ENCODE peak calls at places on chromosomes 7 and 10, in nine cellular contexts. K is mucosa of descending colon; S is activated naive CD8-positive, alpha-beta T cell treated with anti-CD3 and anti-CD28 coated beads for 36 hours; C is left cardiac atrium; M is NCI-H146; O is pulmonary artery endothelial cell; G is stimulated activated naive CD8-positive, alpha-beta T cell treated with anti-CD3 and anti-CD28 coated beads, Interleukin-15, Interleukin-2, amounts not matched to agents 100 U/mL and 50 U/mL, for 24 hours; U is T-helper 22 cell; R is posterior cingulate gyrus. V is an unnamed sample.

GRCh38 chr10:78349165-78349516 is 315.5 kb downstream of the RPS24 start:
- DNase-seq in K (no peak), S (no peak), C (no peak), M (no peak), O (no peak), G (no peak), U (no peak), R (no peak), V (peak; percentile 9)

GRCh38 chr7:154931906-154932305 is 71.0 kb downstream of the PAXIP1 start:
- DNase-seq in K (no peak), S (no peak), C (no peak), M (no peak), O (no peak), G (no peak), U (no peak), R (no peak), V (no peak)

GRCh38 chr10:46528675-46529615 is 27.5 kb downstream of the GPRIN2 start:
- DNase-seq in K (no peak), S (no peak), C (peak; percentile 13), M (no peak), O (no peak), G (peak; percentile 4), U (no peak), R (no peak), V (peak; percentile 11)

GRCh38 chr7:28662236-28662635 is 249.9 kb downstream of the CREB5 start:
- DNase-seq in K (no peak), S (peak; percentile 16), C (no peak), M (no peak), O (no peak), G (peak; percentile 18), U (no peak), R (no peak), V (no peak)

GRCh38 chr10:31808258-31809218 is 120.1 kb downstream of the ARHGAP12 start:
- DNase-seq in K (no peak), S (peak; percentile 6), C (peak; percentile 41), M (peak; percentile 3), O (peak; percentile 30), G (peak; percentile 4), U (no peak), R (no peak), V (peak; percentile 43)

GRCh38 chr10:99994801-99995200 is 14.9 kb downstream of the DNMBP start:
- DNase-seq in K (no peak), S (no peak), C (no peak), M (no peak), O (no peak), G (no peak), U (no peak), R (no peak), V (no peak)

GRCh38 chr10:13678444-13678843 is 91.7 kb downstream of the PRPF18 start:
- DNase-seq in K (no peak), S (no peak), C (no peak), M (no peak), O (no peak), G (no peak), U (no peak), R (no peak), V (no peak)

GRCh38 chr7:130292682-130293257 is at the start of gene CPA4:
- DNase-seq in K (no peak), S (no peak), C (peak; percentile 48), M (no peak), O (no peak), G (no peak), U (no peak), R (no peak), V (no peak)

GRCh38 chr7:137682596-137682995 is 164.2 kb downstream of the DGKI start:
- DNase-seq in K (no peak), S (no peak), C (no peak), M (no peak), O (no peak), G (no peak), U (no peak), R (no peak), V (peak; percentile 18)

GRCh38 chr10:82691211-82691610 is 816.2 kb downstream of the NRG3 start:
- DNase-seq in K (no peak), S (no peak), C (no peak), M (no peak), O (no peak), G (no peak), U (no peak), R (peak; percentile 30), V (no peak)

GRCh38 chr10:124671486-124672075 is 72.6 kb downstream of the FAM53B start:
- DNase-seq in K (no peak), S (no peak), C (peak; percentile 68), M (no peak), O (no peak), G (no peak), U (no peak), R (peak; percentile 63), V (no peak)

GRCh38 chr7:126727930-126728331 is 524.8 kb downstream of the GRM8 start:
- DNase-seq in K (no peak), S (peak; percentile 0), C (no peak), M (no peak), O (no peak), G (no peak), U (no peak), R (no peak), V (no peak)

GRCh38 chr7:28038175-28038855 is 142.3 kb downstream of the JAZF1 start:
- DNase-seq in K (no peak), S (no peak), C (no peak), M (no peak), O (no peak), G (no peak), U (no peak), R (no peak), V (no peak)

GRCh38 chr7:155741061-155741460 is 71.2 kb downstream of the SHH start:
- DNase-seq in K (no peak), S (no peak), C (no peak), M (no peak), O (no peak), G (no peak), U (no peak), R (no peak), V (no peak)

GRCh38 chr7:47724335-47724982 is 142.5 kb upstream of the TNS3 start:
- DNase-seq in K (no peak), S (no peak), C (no peak), M (peak; percentile 82), O (peak; percentile 15), G (no peak), U (no peak), R (no peak), V (no peak)

GRCh38 chr7:101686030-101686429 is 56.9 kb upstream of the MYL10 start:
- DNase-seq in K (no peak), S (no peak), C (no peak), M (no peak), O (no peak), G (no peak), U (no peak), R (no peak), V (no peak)

GRCh38 chr7:154789404-154789803 is 213.5 kb downstream of the PAXIP1 start:
- DNase-seq in K (no peak), S (no peak), C (no peak), M (peak; percentile 26), O (no peak), G (no peak), U (no peak), R (peak; percentile 78), V (no peak)

GRCh38 chr10:72796042-72796441 is 97.5 kb upstream of the OIT3 start:
- DNase-seq in K (no peak), S (no peak), C (no peak), M (no peak), O (no peak), G (no peak), U (no peak), R (no peak), V (no peak)

GRCh38 chr7:137981175-137981574 is 20.7 kb downstream of the CREB3L2 start:
- DNase-seq in K (no peak), S (no peak), C (no peak), M (no peak), O (no peak), G (no peak), U (no peak), R (no peak), V (no peak)

GRCh38 chr7:102287465-102288146 is 938 bp downstream of the SH2B2 start:
- DNase-seq in K (peak; percentile 57), S (peak; percentile 29), C (peak; percentile 55), M (peak; percentile 56), O (no peak), G (peak; percentile 25), U (no peak), R (peak; percentile 49), V (peak; percentile 44)

GRCh38 chr10:59719374-59719773 is 9.7 kb upstream of the SLC16A9 start:
- DNase-seq in K (no peak), S (no peak), C (no peak), M (no peak), O (no peak), G (no peak), U (no peak), R (no peak), V (no peak)

GRCh38 chr7:98418636-98419315 is 17.9 kb upstream of the BAIAP2L1 start:
- DNase-seq in K (peak; percentile 67), S (peak; percentile 23), C (peak; percentile 57), M (peak; percentile 31), O (peak; percentile 73), G (peak; percentile 40), U (no peak), R (no peak), V (no peak)

V was measured in uterus.